ENCODE peak calls at places on chromosome 9, in four cellular contexts. One of them, this sample, is unnamed.

GRCh38 chr9:70529833-70530232 is 115.4 kb upstream of the KLF9 start:
- DNase-seq in NCI-H1092 treated with DMSO at 0.1 percent for 48 hours: no peak
- DNase-seq in fibroblast of lung: no peak
- DNase-seq in kidney tubule cell: no peak
- DNase-seq in this sample: no peak

GRCh38 chr9:268616-269015 is 54.0 kb downstream of the DOCK8 start:
- DNase-seq in NCI-H1092 treated with DMSO at 0.1 percent for 48 hours: no peak
- DNase-seq in fibroblast of lung: no peak
- DNase-seq in kidney tubule cell: no peak
- DNase-seq in this sample: no peak

GRCh38 chr9:123562844-123563346 is 206.9 kb downstream of the CRB2 start:
- DNase-seq in NCI-H1092 treated with DMSO at 0.1 percent for 48 hours: no peak
- DNase-seq in fibroblast of lung: peak; percentile 83
- DNase-seq in kidney tubule cell: peak; percentile 97
- DNase-seq in this sample: peak; percentile 89

GRCh38 chr9:5185220-5185840 is at the start of gene INSL6:
- DNase-seq in NCI-H1092 treated with DMSO at 0.1 percent for 48 hours: no peak
- DNase-seq in fibroblast of lung: no peak
- DNase-seq in kidney tubule cell: no peak
- DNase-seq in this sample: no peak

GRCh38 chr9:127444921-127445850 is 6.0 kb downstream of the RPL12 start:
- DNase-seq in NCI-H1092 treated with DMSO at 0.1 percent for 48 hours: no peak
- DNase-seq in fibroblast of lung: peak; percentile 42
- DNase-seq in kidney tubule cell: peak; percentile 23
- DNase-seq in this sample: no peak

GRCh38 chr9:127899200-127899943 is at the start of gene ST6GALNAC6:
- DNase-seq in NCI-H1092 treated with DMSO at 0.1 percent for 48 hours: peak; percentile 34
- DNase-seq in fibroblast of lung: peak; percentile 71
- DNase-seq in kidney tubule cell: peak; percentile 76
- DNase-seq in this sample: peak; percentile 71

GRCh38 chr9:95089916-95090791 is 227.4 kb downstream of the FANCC start:
- DNase-seq in NCI-H1092 treated with DMSO at 0.1 percent for 48 hours: no peak
- DNase-seq in fibroblast of lung: no peak
- DNase-seq in kidney tubule cell: no peak
- DNase-seq in this sample: no peak

GRCh38 chr9:19379697-19380046 is 364 bp downstream of the RPS6 start:
- DNase-seq in NCI-H1092 treated with DMSO at 0.1 percent for 48 hours: peak; percentile 77
- DNase-seq in fibroblast of lung: no peak
- DNase-seq in kidney tubule cell: no peak
- DNase-seq in this sample: no peak

GRCh38 chr9:88953401-88954029 is 37.8 kb upstream of the S1PR3 start:
- DNase-seq in NCI-H1092 treated with DMSO at 0.1 percent for 48 hours: no peak
- DNase-seq in fibroblast of lung: peak; percentile 49
- DNase-seq in kidney tubule cell: peak; percentile 23
- DNase-seq in this sample: peak; percentile 57

GRCh38 chr9:82938426-82938825 is 124.5 kb downstream of the RASEF start:
- DNase-seq in NCI-H1092 treated with DMSO at 0.1 percent for 48 hours: no peak
- DNase-seq in fibroblast of lung: no peak
- DNase-seq in kidney tubule cell: no peak
- DNase-seq in this sample: no peak

GRCh38 chr9:122226142-122226757 is 2.5 kb downstream of the LHX6 start:
- DNase-seq in NCI-H1092 treated with DMSO at 0.1 percent for 48 hours: no peak
- DNase-seq in fibroblast of lung: no peak
- DNase-seq in kidney tubule cell: no peak
- DNase-seq in this sample: no peak

GRCh38 chr9:77663754-77664153 is 15.6 kb upstream of the GNA14 start:
- DNase-seq in NCI-H1092 treated with DMSO at 0.1 percent for 48 hours: peak; percentile 2
- DNase-seq in fibroblast of lung: peak; percentile 45
- DNase-seq in kidney tubule cell: peak; percentile 17
- DNase-seq in this sample: peak; percentile 46

GRCh38 chr9:113674436-113674835 is 201.7 kb upstream of the ZNF618 start:
- DNase-seq in NCI-H1092 treated with DMSO at 0.1 percent for 48 hours: no peak
- DNase-seq in fibroblast of lung: peak; percentile 51
- DNase-seq in kidney tubule cell: no peak
- DNase-seq in this sample: no peak

GRCh38 chr9:111926421-111926875 is 29.8 kb downstream of the UGCG start:
- DNase-seq in NCI-H1092 treated with DMSO at 0.1 percent for 48 hours: no peak
- DNase-seq in fibroblast of lung: peak; percentile 68
- DNase-seq in kidney tubule cell: peak; percentile 47
- DNase-seq in this sample: no peak

GRCh38 chr9:35618325-35618727 is at the start of gene CD72:
- DNase-seq in NCI-H1092 treated with DMSO at 0.1 percent for 48 hours: no peak
- DNase-seq in fibroblast of lung: no peak
- DNase-seq in kidney tubule cell: no peak
- DNase-seq in this sample: no peak

GRCh38 chr9:134083451-134083850 is 15.6 kb upstream of the BRD3 start:
- DNase-seq in NCI-H1092 treated with DMSO at 0.1 percent for 48 hours: no peak
- DNase-seq in fibroblast of lung: no peak
- DNase-seq in kidney tubule cell: no peak
- DNase-seq in this sample: no peak

GRCh38 chr9:121757286-121757595 is 105.8 kb downstream of the DAB2IP start:
- DNase-seq in NCI-H1092 treated with DMSO at 0.1 percent for 48 hours: no peak
- DNase-seq in fibroblast of lung: no peak
- DNase-seq in kidney tubule cell: no peak
- DNase-seq in this sample: no peak

GRCh38 chr9:131410051-131410491 is 16.2 kb downstream of the PRRC2B start:
- DNase-seq in NCI-H1092 treated with DMSO at 0.1 percent for 48 hours: no peak
- DNase-seq in fibroblast of lung: peak; percentile 72
- DNase-seq in kidney tubule cell: no peak
- DNase-seq in this sample: no peak

This sample was measured in stromal cell of bone marrow.